ENCODE peak calls at places on chromosomes 13 and 19, in six cellular contexts. W, Y, S, F, J and C are unnamed samples.

GRCh38 chr19:51158474-51159129 is 16.5 kb downstream of the SIGLEC7 start:
- DNase-seq in Y (peak; percentile 80), F (peak; percentile 19), S (peak; percentile 51), J (peak; percentile 43), W (peak; percentile 74), C (no peak)

GRCh38 chr19:8702350-8702749 is 3.8 kb upstream of the ACTL9 start:
- DNase-seq in S (no peak), F (no peak), Y (no peak), J (no peak), W (no peak), C (no peak)

GRCh38 chr19:1907563-1908363 is 2.6 kb downstream of the ADAT3 start:
- DNase-seq in W (no peak), Y (no peak), J (no peak), F (no peak), S (peak; percentile 52), C (no peak)

GRCh38 chr19:1747285-1748114 is 5.8 kb upstream of the ONECUT3 start:
- DNase-seq in W (no peak), J (no peak), F (peak; percentile 98), Y (peak; percentile 85), S (peak; percentile 94), C (peak; percentile 84)

GRCh38 chr19:46601318-46602224 is at the start of gene CALM3:
- DNase-seq in S (peak; percentile 19), F (no peak), J (peak; percentile 18), Y (no peak), W (no peak), C (no peak)

GRCh38 chr19:3783660-3784584 is 2.3 kb downstream of the MATK start:
- DNase-seq in J (no peak), W (peak; percentile 39), F (no peak), Y (peak; percentile 87), S (no peak), C (no peak)

GRCh38 chr19:932647-933552 is 7.1 kb downstream of the ARID3A start:
- DNase-seq in Y (peak; percentile 76), S (peak; percentile 95), W (no peak), F (peak; percentile 98), J (no peak), C (peak; percentile 94)

GRCh38 chr19:10551698-10552301 is 8.1 kb downstream of the ATG4D start:
- DNase-seq in Y (peak; percentile 55), F (peak; percentile 0), S (peak; percentile 57), J (no peak), W (no peak), C (no peak)

GRCh38 chr13:21420706-21421105 is 38.4 kb downstream of the ZDHHC20 start:
- DNase-seq in F (no peak), Y (no peak), S (peak; percentile 42), J (no peak), W (no peak), C (no peak)

GRCh38 chr13:58032676-58033440 is 401.3 kb downstream of the PCDH17 start:
- DNase-seq in J (no peak), S (no peak), Y (no peak), F (no peak), W (no peak), C (no peak)

GRCh38 chr19:8302357-8302691 is 5.8 kb downstream of the CD320 start:
- DNase-seq in Y (no peak), J (no peak), S (no peak), W (no peak), F (no peak), C (no peak)

GRCh38 chr19:8552810-8553209 is 24.4 kb downstream of the MYO1F start:
- DNase-seq in Y (peak; percentile 58), J (no peak), W (no peak), S (peak; percentile 68), F (peak; percentile 37), C (no peak)

GRCh38 chr13:101978546-101979315 is 423.1 kb downstream of the FGF14 start:
- DNase-seq in F (no peak), W (no peak), J (no peak), Y (no peak), S (no peak), C (no peak)

GRCh38 chr19:49338691-49339363 is 3.6 kb downstream of the CD37 start:
- DNase-seq in W (no peak), F (peak; percentile 40), Y (peak; percentile 98), J (peak; percentile 55), S (peak; percentile 30), C (peak; percentile 40)

GRCh38 chr19:17109962-17110598 is 34.5 kb downstream of the MYO9B start:
- DNase-seq in W (no peak), J (peak; percentile 75), Y (no peak), S (no peak), F (no peak), C (no peak)

GRCh38 chr13:106028916-106029315 is 506.5 kb downstream of the EFNB2 start:
- DNase-seq in W (no peak), Y (no peak), F (no peak), S (peak; percentile 32), J (no peak), C (peak; percentile 23)

GRCh38 chr13:98927954-98928927 is 49.6 kb downstream of the DOCK9 start:
- DNase-seq in J (no peak), Y (no peak), S (peak; percentile 11), W (no peak), F (no peak), C (peak; percentile 66)

GRCh38 chr13:46593403-46593802 is 40.4 kb downstream of the LRCH1 start:
- DNase-seq in J (no peak), S (no peak), W (peak; percentile 22), Y (no peak), F (no peak), C (no peak)

GRCh38 chr19:16561382-16561781 is 10.8 kb downstream of the SLC35E1 start:
- DNase-seq in S (no peak), W (no peak), Y (no peak), F (no peak), J (no peak), C (no peak)

GRCh38 chr13:76745246-76746200 is 140.7 kb downstream of the KCTD12 start:
- DNase-seq in Y (no peak), J (no peak), S (no peak), W (no peak), F (no peak), C (no peak)

GRCh38 chr19:48934837-48935236 is 1.3 kb downstream of the DHDH start:
- DNase-seq in S (no peak), Y (peak; percentile 55), W (no peak), F (no peak), J (no peak), C (no peak)

GRCh38 chr13:96422002-96422401 is 332.1 kb downstream of the HS6ST3 start:
- DNase-seq in W (no peak), F (no peak), S (no peak), Y (no peak), J (no peak), C (no peak)

GRCh38 chr13:112895521-112896465 is 73.2 kb upstream of the MCF2L start:
- DNase-seq in J (no peak), F (no peak), Y (no peak), S (no peak), W (no peak), C (no peak)

GRCh38 chr13:79525458-79525857 is 44.5 kb downstream of the NDFIP2 start:
- DNase-seq in F (no peak), Y (no peak), J (no peak), S (peak; percentile 64), W (no peak), C (no peak)

GRCh38 chr13:25860862-25861261 is 191.0 kb downstream of the SHISA2 start:
- DNase-seq in F (no peak), S (peak; percentile 75), W (no peak), Y (no peak), J (no peak), C (no peak)

GRCh38 chr19:34257559-34257924 is 3.2 kb downstream of the GARRE1 start:
- DNase-seq in F (no peak), S (no peak), Y (no peak), W (no peak), J (no peak), C (no peak)

GRCh38 chr19:45362291-45362690 is 8.1 kb downstream of the ERCC2 start:
- DNase-seq in F (no peak), J (no peak), W (no peak), S (no peak), Y (no peak), C (no peak)